ENCODE peak calls at places on chromosomes 6 and 20, in four cellular contexts. A, G, V and D are unnamed samples.

GRCh38 chr6:35967059-35967769 is 46.3 kb upstream of the SRPK1 start:
- DNase-seq in A (no peak), G (peak), V (no peak), D (no peak)

GRCh38 chr6:33613146-33613793 is 7.9 kb upstream of the ITPR3 start:
- DNase-seq in A (peak), G (no peak), V (no peak), D (no peak)

GRCh38 chr6:157148391-157149323 is 174.7 kb downstream of the TMEM242 start:
- DNase-seq in A (peak), G (no peak), V (no peak), D (no peak)

GRCh38 chr6:6736753-6737654 is 148.5 kb downstream of the LY86 start:
- DNase-seq in A (no peak), G (no peak), V (no peak), D (no peak)

GRCh38 chr6:48476257-48476656 is 365.3 kb upstream of the PTCHD4 start:
- DNase-seq in A (peak), G (peak), V (no peak), D (no peak)

GRCh38 chr6:155523821-155524238 is 68.2 kb upstream of the NOX3 start:
- DNase-seq in A (no peak), G (no peak), V (no peak), D (no peak)

GRCh38 chr6:5851261-5851757 is 155.4 kb downstream of the NRN1 start:
- DNase-seq in A (no peak), G (peak), V (peak), D (no peak)

GRCh38 chr6:143227675-143228074 is 167.0 kb downstream of the AIG1 start:
- DNase-seq in A (no peak), G (no peak), V (no peak), D (no peak)

GRCh38 chr6:129671442-129672344 is 38.3 kb downstream of the ARHGAP18 start:
- DNase-seq in A (no peak), G (no peak), V (peak), D (no peak)

GRCh38 chr6:52503853-52504777 is 72.7 kb downstream of the TRAM2 start:
- DNase-seq in A (peak), G (peak), V (no peak), D (peak)

GRCh38 chr20:13158339-13158738 is 62.7 kb upstream of the ISM1 start:
- DNase-seq in A (no peak), G (no peak), V (no peak), D (no peak)

GRCh38 chr20:6651561-6651960 is 115.9 kb upstream of the BMP2 start:
- DNase-seq in A (no peak), G (no peak), V (no peak), D (no peak)

GRCh38 chr6:47041741-47042140 is 391 bp downstream of the ADGRF1 start:
- DNase-seq in A (no peak), G (no peak), V (no peak), D (no peak)

GRCh38 chr20:2451939-2452732 is 18.5 kb downstream of the SNRPB start:
- DNase-seq in A (peak), G (peak), V (peak), D (no peak)

GRCh38 chr20:59636791-59637370 is 32.5 kb downstream of the PHACTR3 start:
- DNase-seq in A (no peak), G (no peak), V (peak), D (peak)

GRCh38 chr6:393391-394221 is 2.1 kb downstream of the IRF4 start:
- DNase-seq in A (no peak), G (no peak), V (peak), D (no peak)

GRCh38 chr20:22523499-22524392 is 60.6 kb downstream of the FOXA2 start:
- DNase-seq in A (no peak), G (no peak), V (no peak), D (no peak)

GRCh38 chr6:109397020-109397419 is 14.8 kb upstream of the CD164 start:
- DNase-seq in A (peak), G (no peak), V (no peak), D (no peak)

GRCh38 chr20:39885975-39886649 is 802.9 kb downstream of the MAFB start:
- DNase-seq in A (peak), G (no peak), V (no peak), D (no peak)

GRCh38 chr20:12243327-12243726 is 325.6 kb downstream of the BTBD3 start:
- DNase-seq in A (no peak), G (no peak), V (no peak), D (no peak)

GRCh38 chr20:7790189-7790588 is 150.1 kb downstream of the HAO1 start:
- DNase-seq in A (no peak), G (no peak), V (no peak), D (no peak)

GRCh38 chr6:161353208-161353613 is 79.3 kb upstream of the AGPAT4 start:
- DNase-seq in A (no peak), G (peak), V (no peak), D (peak)

GRCh38 chr6:140661691-140662090 is 1287.2 kb upstream of the CITED2 start:
- DNase-seq in A (peak), G (no peak), V (no peak), D (no peak)